ENCODE peak calls at places on chromosome 1, in five cellular contexts. V is IMR-90, I is H1, U is mesenchymal stem cell, W is neuronal stem cell. H is an unnamed sample.

GRCh38 chr1:18877282-18877681 is 17.8 kb upstream of the TAS1R2 start:
- DNase-seq in I (no peak), W (no peak), U (no peak), V (no peak), H (no peak)

GRCh38 chr1:72186733-72187307 is 95.5 kb downstream of the NEGR1 start:
- DNase-seq in V (peak), U (peak), W (no peak), I (no peak), H (no peak)

GRCh38 chr1:42784946-42785693 is at the start of gene TMEM269:
- DNase-seq in V (no peak), I (no peak), U (no peak), W (no peak), H (no peak)

GRCh38 chr1:168235937-168236336 is 10.1 kb downstream of the SFT2D2 start:
- DNase-seq in V (no peak), I (no peak), W (no peak), U (no peak), H (no peak)

GRCh38 chr1:111369177-111369576 is 58.4 kb downstream of the OVGP1 start:
- DNase-seq in U (no peak), I (no peak), V (no peak), W (no peak), H (no peak)

GRCh38 chr1:206000641-206001339 is 2.4 kb downstream of the RAB7B start:
- DNase-seq in U (no peak), W (no peak), V (peak), I (no peak), H (peak)

GRCh38 chr1:156910309-156910782 is 10.1 kb upstream of the LRRC71 start:
- DNase-seq in I (peak), V (no peak), W (no peak), U (no peak), H (peak)

GRCh38 chr1:43637267-43637666 is 12.7 kb upstream of the KDM4A start:
- DNase-seq in V (no peak), U (no peak), W (no peak), I (no peak), H (no peak)

GRCh38 chr1:43243299-43243698 is 26.5 kb upstream of the TMEM125 start:
- DNase-seq in V (no peak), I (no peak), U (no peak), W (no peak), H (no peak)

GRCh38 chr1:112515311-112516009 is 6.7 kb downstream of the WNT2B start:
- DNase-seq in W (peak), V (peak), U (peak), I (no peak), H (peak)

GRCh38 chr1:196152086-196152485 is 456.2 kb downstream of the KCNT2 start:
- DNase-seq in W (no peak), I (no peak), U (no peak), V (no peak), H (no peak)

GRCh38 chr1:84603223-84603622 is 29.0 kb upstream of the CTBS start:
- DNase-seq in W (no peak), I (no peak), U (no peak), V (peak), H (no peak)

GRCh38 chr1:225462429-225462713 is 34.5 kb upstream of the LBR start:
- DNase-seq in V (no peak), I (no peak), U (no peak), W (no peak), H (no peak)

GRCh38 chr1:186958520-186958919 is 129.8 kb downstream of the PLA2G4A start:
- DNase-seq in W (no peak), I (no peak), U (peak), V (peak), H (no peak)

GRCh38 chr1:12434174-12434573 is 183.8 kb downstream of the DHRS3 start:
- DNase-seq in U (peak), I (no peak), W (no peak), V (peak), H (no peak)

GRCh38 chr1:211653329-211653728 is 22.1 kb downstream of the NEK2 start:
- DNase-seq in U (peak), W (no peak), I (no peak), V (no peak), H (no peak)

GRCh38 chr1:93842750-93843500 is 36.1 kb downstream of the DNTTIP2 start:
- DNase-seq in I (no peak), U (no peak), W (no peak), V (peak), H (no peak)

GRCh38 chr1:56516539-56517252 is 62.7 kb downstream of the PLPP3 start:
- DNase-seq in W (no peak), U (peak), I (no peak), V (peak), H (peak)

GRCh38 chr1:150009604-150010387 is 730 bp downstream of the OTUD7B start:
- DNase-seq in I (no peak), U (peak), V (peak), W (peak), H (peak)

GRCh38 chr1:182718311-182718710 is 33.9 kb upstream of the RGS8 start:
- DNase-seq in I (no peak), V (no peak), U (no peak), W (no peak), H (no peak)

GRCh38 chr1:175514309-175515001 is 228.9 kb downstream of the TNR start:
- DNase-seq in U (peak), V (no peak), W (no peak), I (no peak), H (no peak)

GRCh38 chr1:211698161-211699026 is 23.0 kb upstream of the NEK2 start:
- DNase-seq in I (peak), U (peak), V (peak), W (peak), H (peak)

GRCh38 chr1:59018446-59018845 is 234.6 kb upstream of the JUN start:
- DNase-seq in U (no peak), W (no peak), V (no peak), I (no peak), H (no peak)

GRCh38 chr1:191618202-191618601 is 540.1 kb upstream of the RGS18 start:
- DNase-seq in W (no peak), U (no peak), I (no peak), V (no peak), H (no peak)

GRCh38 chr1:156748670-156749428 is 2.6 kb downstream of the HDGF start:
- DNase-seq in U (peak), I (no peak), W (no peak), V (peak), H (no peak)

GRCh38 chr1:235090406-235091069 is 38.1 kb downstream of the TOMM20 start:
- DNase-seq in U (peak), I (no peak), V (no peak), W (peak), H (peak)

GRCh38 chr1:181604482-181604881 is 121.2 kb downstream of the CACNA1E start:
- DNase-seq in I (no peak), U (no peak), V (no peak), W (no peak), H (no peak)

GRCh38 chr1:68051475-68051874 is 1.0 kb upstream of the DIRAS3 start:
- DNase-seq in V (peak), I (peak), U (peak), W (peak), H (peak)

GRCh38 chr1:195867638-195868037 is 740.6 kb downstream of the KCNT2 start:
- DNase-seq in U (no peak), W (no peak), V (no peak), I (no peak), H (no peak)

GRCh38 chr1:23581219-23581618 is 21.9 kb upstream of the ID3 start:
- DNase-seq in W (no peak), I (no peak), V (peak), U (peak), H (no peak)

GRCh38 chr1:63638471-63638870 is 45.3 kb downstream of the PGM1 start:
- DNase-seq in I (no peak), U (no peak), W (no peak), V (no peak), H (no peak)

GRCh38 chr1:93598861-93599439 is 82.7 kb downstream of the BCAR3 start:
- DNase-seq in V (no peak), I (no peak), U (no peak), W (no peak), H (no peak)

DNA sequence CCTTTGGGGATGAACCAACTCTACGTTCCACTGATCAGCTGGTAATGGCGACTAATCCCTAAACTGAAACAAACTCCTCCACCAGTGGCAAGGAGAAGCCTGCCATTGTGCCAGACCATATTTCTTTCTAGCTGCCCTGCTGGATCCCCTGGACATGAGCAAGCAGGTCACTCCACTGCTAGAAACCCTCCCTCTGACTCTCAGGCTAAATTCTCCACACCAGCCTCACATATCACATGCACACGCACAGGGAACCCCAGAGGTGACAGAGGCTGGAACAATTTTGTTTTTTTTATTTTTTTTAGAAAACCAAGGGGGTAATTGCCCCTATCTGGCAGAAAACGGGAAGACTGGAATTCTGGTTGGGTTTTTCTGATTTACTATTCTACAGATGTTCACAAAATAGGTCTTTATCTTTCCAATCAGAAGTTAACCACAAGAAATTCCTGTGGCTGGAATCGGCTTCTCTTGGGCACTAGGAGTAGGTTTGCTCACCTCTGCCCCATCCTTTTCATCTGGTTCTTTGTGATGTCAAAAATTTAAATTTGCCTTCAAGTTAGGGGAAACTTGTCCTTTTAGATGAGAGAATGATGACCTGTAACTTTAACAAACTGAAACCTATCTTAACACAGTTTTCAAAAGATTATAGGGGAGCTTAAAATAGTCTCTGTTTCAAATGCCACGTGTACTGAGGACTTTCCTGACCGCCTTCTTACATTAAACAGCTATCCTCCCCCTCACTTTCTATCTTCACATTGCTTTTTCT is 258.1 kb downstream of the SDCCAG8 start:
- DNase-seq in V (peak), U (peak), I (no peak), W (no peak), H (no peak)
- H3K4me2 ChIP-seq in V (no peak), U (no peak), I (no peak), W (no peak), H (no peak)

GRCh38 chr1:172443666-172444453 is at the start of gene PIGC:
- DNase-seq in W (peak), I (peak), V (peak), U (peak), H (peak)
- H2BK120ac ChIP-seq in W (no peak), I (no peak), V (peak), U (peak), H (no peak)

GRCh38 chr1:79682478-79682877 is 675.9 kb upstream of the ADGRL4 start:
- DNase-seq in W (no peak), V (no peak), I (no peak), U (no peak), H (no peak)

GRCh38 chr1:79683420-79683819 is 676.9 kb upstream of the ADGRL4 start:
- DNase-seq in U (no peak), I (no peak), W (no peak), V (no peak), H (no peak)

GRCh38 chr1:79681382-79681781 is 674.9 kb upstream of the ADGRL4 start:
- DNase-seq in V (no peak), I (no peak), U (no peak), W (no peak), H (no peak)

GRCh38 chr1:79679916-79680315 is 673.4 kb upstream of the ADGRL4 start:
- DNase-seq in W (no peak), I (no peak), V (no peak), U (no peak), H (no peak)
- H3K4me2 ChIP-seq in W (no peak), I (no peak), V (no peak), U (no peak), H (no peak)

GRCh38 chr1:85611390-85611789 is 30.8 kb downstream of the CCN1 start:
- DNase-seq in V (peak), W (no peak), I (no peak), U (peak), H (no peak)
- H2BK120ac ChIP-seq in V (peak), W (no peak), I (no peak), U (peak), H (no peak)

DNA sequence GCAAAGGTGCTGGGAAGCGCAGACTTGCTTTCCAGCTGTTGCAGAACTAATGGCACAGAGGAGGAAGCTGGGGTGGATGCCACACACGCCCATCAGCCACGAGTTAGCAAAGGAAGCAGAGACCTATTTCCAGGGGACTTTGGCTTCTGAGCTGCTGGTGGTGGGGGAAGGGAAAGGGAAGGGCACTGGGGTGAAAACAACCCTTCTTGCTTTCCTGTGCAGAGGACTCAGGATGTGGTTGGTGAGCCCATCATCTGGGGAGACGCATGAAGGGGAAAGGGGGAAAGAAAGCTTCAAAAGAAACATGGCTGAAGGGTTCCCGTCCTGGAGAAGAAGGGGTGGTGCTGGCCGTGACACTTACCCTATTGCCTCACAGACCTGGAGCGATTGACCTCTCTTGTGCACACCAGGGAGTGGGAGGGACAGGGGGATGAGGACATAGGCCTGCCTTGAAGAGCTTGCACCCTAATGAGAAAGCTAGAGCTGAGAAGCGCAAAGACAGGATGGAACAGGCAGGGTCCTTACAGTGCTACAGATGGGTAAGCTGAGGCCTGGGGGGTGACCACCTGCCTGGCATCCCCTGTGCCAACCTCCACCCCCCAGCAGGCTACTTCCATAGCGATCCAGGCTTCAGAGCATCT is 140.8 kb upstream of the RAB4A start:
- DNase-seq in I (no peak), V (no peak), U (no peak), W (no peak), H (no peak)
- H3K4me2 ChIP-seq in I (no peak), V (no peak), U (no peak), W (no peak), H (no peak)

GRCh38 chr1:28668956-28669719 is 554 bp downstream of the GMEB1 start:
- DNase-seq in W (peak), U (peak), V (peak), I (peak), H (peak)
- H2BK120ac ChIP-seq in W (peak), U (peak), V (peak), I (no peak), H (peak)

GRCh38 chr1:36773827-36774541 is 260.3 kb downstream of the GRIK3 start:
- DNase-seq in U (no peak), I (no peak), V (no peak), W (no peak), H (no peak)
- H3K4me2 ChIP-seq in U (no peak), I (no peak), V (no peak), W (no peak), H (no peak)

GRCh38 chr1:6701437-6702153 is at the start of gene DNAJC11:
- DNase-seq in W (peak), U (peak), V (peak), I (peak), H (peak)
- H2BK120ac ChIP-seq in W (peak), U (peak), V (peak), I (peak), H (no peak)

GRCh38 chr1:161993576-161993975 is 30.1 kb downstream of the OLFML2B start:
- DNase-seq in V (no peak), U (no peak), I (no peak), W (no peak), H (no peak)

GRCh38 chr1:161989801-161990200 is 33.9 kb downstream of the OLFML2B start:
- DNase-seq in U (no peak), W (no peak), I (no peak), V (no peak), H (no peak)

GRCh38 chr1:161998811-161999210 is 24.9 kb downstream of the OLFML2B start:
- DNase-seq in U (no peak), W (no peak), V (no peak), I (no peak), H (no peak)

GRCh38 chr1:161989108-161989507 is 34.6 kb downstream of the OLFML2B start:
- DNase-seq in U (peak), W (no peak), I (no peak), V (peak), H (no peak)

DNA sequence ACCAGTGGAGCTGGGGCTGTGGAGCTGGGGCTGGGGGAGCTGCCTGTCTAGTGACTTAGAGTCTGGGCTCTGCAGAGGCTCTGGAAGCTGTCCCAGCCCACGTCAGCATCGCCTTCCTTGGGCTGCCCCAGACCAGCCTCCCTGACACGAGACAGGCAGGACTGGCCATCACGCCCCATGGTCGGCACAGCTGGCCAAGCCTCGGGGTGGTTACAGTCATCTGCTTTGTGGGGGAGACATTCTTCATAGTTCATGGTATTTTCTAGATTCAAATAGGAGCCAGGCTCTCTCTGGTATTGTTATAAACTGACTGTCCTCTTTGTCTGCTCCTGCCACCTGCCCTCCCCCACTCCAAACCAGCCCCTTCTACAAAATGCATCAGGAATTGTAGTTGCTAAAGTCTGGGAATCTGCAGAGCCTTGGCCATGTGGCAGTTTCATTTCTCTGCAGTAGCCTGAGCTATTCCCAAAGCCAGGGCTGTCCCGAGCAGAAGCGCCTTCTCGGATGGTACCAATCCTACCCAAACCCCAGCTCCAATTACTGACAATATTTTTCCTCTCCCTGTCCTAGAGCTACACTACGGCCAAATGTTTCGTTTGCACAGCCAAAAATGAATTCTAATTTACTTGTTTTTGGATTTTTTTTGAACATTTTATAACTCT is 29.4 kb downstream of the OLFML2B start:
- DNase-seq in I (no peak), V (peak), W (no peak), U (no peak), H (no peak)
- H3K4me2 ChIP-seq in I (no peak), V (peak), W (no peak), U (no peak), H (no peak)

GRCh38 chr1:97920832-97921571 is at the start of gene DPYD:
- DNase-seq in V (peak), U (peak), W (peak), I (peak), H (peak)
- H2BK120ac ChIP-seq in V (peak), U (peak), W (no peak), I (no peak), H (no peak)